ENCODE peak calls at places on chromosomes 2 and 18, in four cellular contexts. A is HTR-8/SVneo, Z is amygdala, J is AG04449. L is an unnamed sample.

GRCh38 chr2:2000018-2000733 is 255.9 kb upstream of the PXDN start:
- DNase-seq in A (no peak), Z (no peak), J (no peak), L (no peak)

GRCh38 chr2:44267269-44268258 is 7.7 kb upstream of the SLC3A1 start:
- DNase-seq in A (no peak), Z (no peak), J (no peak), L (no peak)

GRCh38 chr2:96142217-96143113 is 2.8 kb downstream of the DUSP2 start:
- DNase-seq in A (no peak), Z (no peak), J (no peak), L (no peak)

GRCh38 chr18:45726603-45727002 is 2.6 kb downstream of the SLC14A1 start:
- DNase-seq in A (no peak), Z (no peak), J (no peak), L (no peak)

GRCh38 chr2:108968619-108969018 is 20.4 kb downstream of the EDAR start:
- DNase-seq in A (no peak), Z (no peak), J (no peak), L (no peak)

GRCh38 chr2:46297546-46298271 is 502 bp downstream of the EPAS1 start:
- DNase-seq in A (no peak), Z (no peak), J (no peak), L (no peak)

GRCh38 chr2:233817305-233817980 is 36.9 kb downstream of the HJURP start:
- DNase-seq in A (no peak), Z (no peak), J (no peak), L (no peak)

GRCh38 chr18:6874316-6874715 is 144.8 kb downstream of the ARHGAP28 start:
- DNase-seq in A (no peak), Z (no peak), J (no peak), L (no peak)

GRCh38 chr2:46299365-46300263 is 2.4 kb downstream of the EPAS1 start:
- DNase-seq in A (no peak), Z (no peak), J (no peak), L (no peak)

GRCh38 chr2:65576861-65577601 is 144.6 kb upstream of the SPRED2 start:
- DNase-seq in A (peak), Z (no peak), J (peak), L (no peak)

GRCh38 chr18:31555971-31556747 is 35.5 kb upstream of the TTR start:
- DNase-seq in A (peak), Z (no peak), J (peak), L (peak)

GRCh38 chr18:36382151-36382550 is 84.6 kb downstream of the FHOD3 start:
- DNase-seq in A (no peak), Z (no peak), J (no peak), L (no peak)

GRCh38 chr2:60882971-60883753 is 1.8 kb downstream of the REL start:
- DNase-seq in A (no peak), Z (no peak), J (no peak), L (no peak)

GRCh38 chr2:220335591-220335915 is 708.1 kb downstream of the SLC4A3 start:
- DNase-seq in A (no peak), Z (no peak), J (no peak), L (no peak)

GRCh38 chr2:68936462-68936861 is 16.2 kb downstream of the GKN2 start:
- DNase-seq in A (peak), Z (no peak), J (peak), L (no peak)

GRCh38 chr2:234483568-234484251 is 13.2 kb downstream of the ARL4C start:
- DNase-seq in A (no peak), Z (no peak), J (no peak), L (no peak)

GRCh38 chr2:128768066-128768465 is 449.4 kb upstream of the HS6ST1 start:
- DNase-seq in A (no peak), Z (no peak), J (no peak), L (no peak)

GRCh38 chr2:74225698-74226459 is 27.5 kb downstream of the MTHFD2 start:
- DNase-seq in A (no peak), Z (no peak), J (no peak), L (no peak)

GRCh38 chr2:159516241-159516758 is 100.0 kb downstream of the BAZ2B start:
- DNase-seq in A (peak), Z (no peak), J (no peak), L (no peak)

GRCh38 chr2:21317131-21317530 is 193.4 kb downstream of the TDRD15 start:
- DNase-seq in A (peak), Z (no peak), J (no peak), L (no peak)

GRCh38 chr2:27494284-27494943 is 586 bp downstream of the FNDC4 start:
- DNase-seq in A (no peak), Z (no peak), J (no peak), L (no peak)

GRCh38 chr2:221571391-221572179 is 519 bp downstream of the EPHA4 start:
- DNase-seq in A (peak), Z (no peak), J (no peak), L (no peak)

L was measured in caudate nucleus.